ENCODE peak calls at places on chromosomes 5 and 9, in four cellular contexts. Q is T-helper 17 cell, Y is hypothalamus, X is AG04449. Z is an unnamed sample.
A peak's percentile ranks its signal among the peaks of the same experiment; 100 is the strongest.

GRCh38 chr5:10863763-10864383 is 102.8 kb upstream of the DAP start:
- DNase-seq in Q (peak; percentile 20), Y (no peak), X (no peak), Z (peak; percentile 64)

GRCh38 chr9:93951655-93952118 is 3.5 kb downstream of the BARX1 start:
- DNase-seq in Q (no peak), Y (no peak), X (no peak), Z (no peak)

GRCh38 chr5:57442080-57442839 is 40.4 kb downstream of the ACTBL2 start:
- DNase-seq in Q (no peak), Y (no peak), X (peak; percentile 87), Z (no peak)

GRCh38 chr5:64690417-64691151 is at the start of gene SHISAL2B:
- DNase-seq in Q (no peak), Y (no peak), X (no peak), Z (peak; percentile 30)

GRCh38 chr5:133421394-133421793 is 190.9 kb downstream of the FSTL4 start:
- DNase-seq in Q (no peak), Y (no peak), X (no peak), Z (no peak)

GRCh38 chr5:159337291-159337974 is 7.1 kb upstream of the IL12B start:
- DNase-seq in Q (peak; percentile 31), Y (no peak), X (no peak), Z (no peak)

GRCh38 chr5:175576096-175576495 is 81.8 kb upstream of the HRH2 start:
- DNase-seq in Q (no peak), Y (no peak), X (no peak), Z (no peak)

GRCh38 chr5:96483878-96484277 is 50.8 kb upstream of the PCSK1 start:
- DNase-seq in Q (no peak), Y (no peak), X (no peak), Z (no peak)

GRCh38 chr9:113564804-113565237 is 101.3 kb downstream of the RGS3 start:
- DNase-seq in Q (no peak), Y (no peak), X (no peak), Z (no peak)

GRCh38 chr5:142017832-142018427 is 5.1 kb upstream of the GNPDA1 start:
- DNase-seq in Q (no peak), Y (no peak), X (no peak), Z (no peak)

GRCh38 chr9:116671605-116672004 is 15.5 kb upstream of the TRIM32 start:
- DNase-seq in Q (no peak), Y (no peak), X (no peak), Z (no peak)

GRCh38 chr9:138112791-138113600 is 235.4 kb downstream of the CACNA1B start:
- DNase-seq in Q (no peak), Y (no peak), X (no peak), Z (peak; percentile 22)

GRCh38 chr9:131095666-131096489 is 453 bp upstream of the AIF1L start:
- DNase-seq in Q (no peak), Y (no peak), X (no peak), Z (peak; percentile 50)

GRCh38 chr5:134136771-134137170 is 22.3 kb downstream of the TCF7 start:
- DNase-seq in Q (no peak), Y (no peak), X (no peak), Z (no peak)

GRCh38 chr9:135726138-135726853 is 24.3 kb downstream of the KCNT1 start:
- DNase-seq in Q (no peak), Y (no peak), X (no peak), Z (no peak)

GRCh38 chr9:37486616-37487544 is 1.1 kb downstream of the POLR1E start:
- DNase-seq in Q (no peak), Y (no peak), X (peak; percentile 87), Z (no peak)

GRCh38 chr5:93572773-93573626 is 8.0 kb downstream of the NR2F1-AS1 start:
- DNase-seq in Q (no peak), Y (no peak), X (no peak), Z (no peak)

GRCh38 chr5:77957516-77957915 is 181.4 kb upstream of the TBCA start:
- DNase-seq in Q (no peak), Y (no peak), X (no peak), Z (no peak)

GRCh38 chr9:37200572-37201005 is 80.2 kb downstream of the ZCCHC7 start:
- DNase-seq in Q (no peak), Y (no peak), X (no peak), Z (no peak)

GRCh38 chr5:18546570-18546969 is 912.3 kb downstream of the TAF11L14 start:
- DNase-seq in Q (no peak), Y (no peak), X (no peak), Z (no peak)

GRCh38 chr5:154117050-154117449 is 73.5 kb upstream of the GALNT10 start:
- DNase-seq in Q (no peak), Y (no peak), X (no peak), Z (no peak)

GRCh38 chr5:1772634-1773033 is 27.0 kb downstream of the MRPL36 start:
- DNase-seq in Q (no peak), Y (no peak), X (peak; percentile 10), Z (no peak)

GRCh38 chr9:105912868-105913516 is 218.7 kb downstream of the TMEM38B start:
- DNase-seq in Q (no peak), Y (no peak), X (no peak), Z (no peak)

GRCh38 chr9:77019810-77020437 is 469 bp downstream of the FOXB2 start:
- DNase-seq in Q (no peak), Y (no peak), X (no peak), Z (no peak)

Z was measured in activated T-cell treated with anti-CD3 and anti-CD28 coated beads, Interleukin-2, amount 50 U/mL, for 24 hours.